ENCODE peak calls at places on chromosomes 2 and 18, in nine cellular contexts. One of them, this sample, is unnamed.

GRCh38 chr2:204282525-204282924 is 262.8 kb upstream of the PARD3B start:
- DNase-seq in pancreas: no peak
- DNase-seq in coronary artery: no peak
- DNase-seq in OCI-LY7: no peak
- DNase-seq in A549: peak; percentile 13
- DNase-seq in BJ: no peak
- DNase-seq in transverse colon: peak; percentile 17
- DNase-seq in right atrium auricular region: no peak
- DNase-seq in GM23338: peak; percentile 76
- DNase-seq in this sample: no peak

GRCh38 chr2:55718165-55719008 is 24.7 kb upstream of the PNPT1 start:
- DNase-seq in pancreas: no peak
- DNase-seq in coronary artery: no peak
- DNase-seq in OCI-LY7: peak; percentile 76
- DNase-seq in A549: peak; percentile 71
- DNase-seq in BJ: no peak
- DNase-seq in transverse colon: peak; percentile 40
- DNase-seq in right atrium auricular region: no peak
- DNase-seq in GM23338: peak; percentile 93
- DNase-seq in this sample: peak; percentile 37

GRCh38 chr2:52083214-52083613 is 1051.3 kb upstream of the NRXN1 start:
- DNase-seq in pancreas: no peak
- DNase-seq in coronary artery: no peak
- DNase-seq in OCI-LY7: no peak
- DNase-seq in A549: no peak
- DNase-seq in BJ: no peak
- DNase-seq in transverse colon: no peak
- DNase-seq in right atrium auricular region: no peak
- DNase-seq in GM23338: no peak
- DNase-seq in this sample: no peak

GRCh38 chr18:61001138-61001537 is 332.1 kb upstream of the CDH20 start:
- DNase-seq in pancreas: no peak
- DNase-seq in coronary artery: no peak
- DNase-seq in OCI-LY7: no peak
- DNase-seq in A549: no peak
- DNase-seq in BJ: no peak
- DNase-seq in transverse colon: no peak
- DNase-seq in right atrium auricular region: no peak
- DNase-seq in GM23338: no peak
- DNase-seq in this sample: no peak

GRCh38 chr18:35875566-35875965 is 96.9 kb upstream of the RMP24 start:
- DNase-seq in pancreas: no peak
- DNase-seq in coronary artery: no peak
- DNase-seq in OCI-LY7: no peak
- DNase-seq in A549: no peak
- DNase-seq in BJ: no peak
- DNase-seq in transverse colon: no peak
- DNase-seq in right atrium auricular region: no peak
- DNase-seq in GM23338: no peak
- DNase-seq in this sample: no peak

GRCh38 chr2:11406492-11407381 is 59.2 kb downstream of the E2F6 start:
- DNase-seq in pancreas: no peak
- DNase-seq in coronary artery: peak; percentile 91
- DNase-seq in OCI-LY7: no peak
- DNase-seq in A549: peak; percentile 66
- DNase-seq in BJ: peak; percentile 79
- DNase-seq in transverse colon: peak; percentile 40
- DNase-seq in right atrium auricular region: peak; percentile 76
- DNase-seq in GM23338: peak; percentile 35
- DNase-seq in this sample: peak; percentile 59

GRCh38 chr2:40164736-40165502 is 287.0 kb downstream of the SLC8A1 start:
- DNase-seq in pancreas: no peak
- DNase-seq in coronary artery: no peak
- DNase-seq in OCI-LY7: no peak
- DNase-seq in A549: no peak
- DNase-seq in BJ: no peak
- DNase-seq in transverse colon: no peak
- DNase-seq in right atrium auricular region: peak; percentile 60
- DNase-seq in GM23338: no peak
- DNase-seq in this sample: no peak

GRCh38 chr2:65662654-65663432 is 230.4 kb upstream of the SPRED2 start:
- DNase-seq in pancreas: no peak
- DNase-seq in coronary artery: no peak
- DNase-seq in OCI-LY7: no peak
- DNase-seq in A549: no peak
- DNase-seq in BJ: peak; percentile 86
- DNase-seq in transverse colon: peak; percentile 15
- DNase-seq in right atrium auricular region: no peak
- DNase-seq in GM23338: no peak
- DNase-seq in this sample: no peak

GRCh38 chr2:141844232-141844631 is 286.6 kb downstream of the LRP1B start:
- DNase-seq in pancreas: no peak
- DNase-seq in coronary artery: no peak
- DNase-seq in OCI-LY7: no peak
- DNase-seq in A549: no peak
- DNase-seq in BJ: no peak
- DNase-seq in transverse colon: no peak
- DNase-seq in right atrium auricular region: no peak
- DNase-seq in GM23338: no peak
- DNase-seq in this sample: no peak

GRCh38 chr18:12282436-12283039 is 25.5 kb upstream of the TUBB6 start:
- DNase-seq in pancreas: no peak
- DNase-seq in coronary artery: no peak
- DNase-seq in OCI-LY7: no peak
- DNase-seq in A549: peak; percentile 11
- DNase-seq in BJ: peak; percentile 83
- DNase-seq in transverse colon: no peak
- DNase-seq in right atrium auricular region: no peak
- DNase-seq in GM23338: no peak
- DNase-seq in this sample: no peak

GRCh38 chr2:51103205-51103604 is 71.3 kb upstream of the NRXN1 start:
- DNase-seq in pancreas: no peak
- DNase-seq in coronary artery: no peak
- DNase-seq in OCI-LY7: no peak
- DNase-seq in A549: no peak
- DNase-seq in BJ: no peak
- DNase-seq in transverse colon: peak; percentile 7
- DNase-seq in right atrium auricular region: no peak
- DNase-seq in GM23338: peak; percentile 74
- DNase-seq in this sample: no peak

GRCh38 chr2:150939087-150939486 is 322.6 kb downstream of the RBM43 start:
- DNase-seq in pancreas: no peak
- DNase-seq in coronary artery: no peak
- DNase-seq in OCI-LY7: no peak
- DNase-seq in A549: no peak
- DNase-seq in BJ: no peak
- DNase-seq in transverse colon: no peak
- DNase-seq in right atrium auricular region: no peak
- DNase-seq in GM23338: peak; percentile 11
- DNase-seq in this sample: no peak

GRCh38 chr2:40535891-40536290 is 84.0 kb upstream of the SLC8A1 start:
- DNase-seq in pancreas: no peak
- DNase-seq in coronary artery: no peak
- DNase-seq in OCI-LY7: no peak
- DNase-seq in A549: no peak
- DNase-seq in BJ: no peak
- DNase-seq in transverse colon: no peak
- DNase-seq in right atrium auricular region: no peak
- DNase-seq in GM23338: no peak
- DNase-seq in this sample: no peak

GRCh38 chr2:173874899-173875247 is 90.3 kb downstream of the SP3 start:
- DNase-seq in pancreas: no peak
- DNase-seq in coronary artery: no peak
- DNase-seq in OCI-LY7: peak; percentile 95
- DNase-seq in A549: no peak
- DNase-seq in BJ: no peak
- DNase-seq in transverse colon: no peak
- DNase-seq in right atrium auricular region: no peak
- DNase-seq in GM23338: no peak
- DNase-seq in this sample: no peak

GRCh38 chr2:85291425-85292023 is 36.3 kb downstream of the TGOLN2 start:
- DNase-seq in pancreas: no peak
- DNase-seq in coronary artery: no peak
- DNase-seq in OCI-LY7: no peak
- DNase-seq in A549: no peak
- DNase-seq in BJ: no peak
- DNase-seq in transverse colon: no peak
- DNase-seq in right atrium auricular region: no peak
- DNase-seq in GM23338: no peak
- DNase-seq in this sample: no peak

GRCh38 chr2:85286913-85287312 is 40.9 kb downstream of the TGOLN2 start:
- DNase-seq in pancreas: no peak
- DNase-seq in coronary artery: no peak
- DNase-seq in OCI-LY7: no peak
- DNase-seq in A549: no peak
- DNase-seq in BJ: no peak
- DNase-seq in transverse colon: no peak
- DNase-seq in right atrium auricular region: no peak
- DNase-seq in GM23338: no peak
- DNase-seq in this sample: no peak

GRCh38 chr2:85283641-85284040 is 44.1 kb downstream of the TGOLN2 start:
- DNase-seq in pancreas: no peak
- DNase-seq in coronary artery: no peak
- DNase-seq in OCI-LY7: no peak
- DNase-seq in A549: no peak
- DNase-seq in BJ: no peak
- DNase-seq in transverse colon: no peak
- DNase-seq in right atrium auricular region: no peak
- DNase-seq in GM23338: no peak
- DNase-seq in this sample: no peak

GRCh38 chr2:85288244-85288725 is 39.5 kb downstream of the TGOLN2 start:
- DNase-seq in pancreas: no peak
- DNase-seq in coronary artery: no peak
- DNase-seq in OCI-LY7: no peak
- DNase-seq in A549: peak; percentile 82
- DNase-seq in BJ: no peak
- DNase-seq in transverse colon: peak; percentile 69
- DNase-seq in right atrium auricular region: no peak
- DNase-seq in GM23338: peak; percentile 59
- DNase-seq in this sample: no peak

GRCh38 chr2:85287721-85288120 is 40.1 kb downstream of the TGOLN2 start:
- DNase-seq in pancreas: no peak
- DNase-seq in coronary artery: no peak
- DNase-seq in OCI-LY7: no peak
- DNase-seq in A549: no peak
- DNase-seq in BJ: no peak
- DNase-seq in transverse colon: no peak
- DNase-seq in right atrium auricular region: no peak
- DNase-seq in GM23338: no peak
- DNase-seq in this sample: no peak
- H3K4me3 ChIP-seq in pancreas: no peak overlapping the region
- H3K4me3 ChIP-seq in coronary artery: no peak overlapping the region
- H3K4me3 ChIP-seq in OCI-LY7: no peak overlapping the region
- H3K4me3 ChIP-seq in A549: no peak overlapping the region
- H3K4me3 ChIP-seq in BJ: no peak overlapping the region
- H3K4me3 ChIP-seq in transverse colon: no peak overlapping the region
- H3K4me3 ChIP-seq in right atrium auricular region: no peak overlapping the region
- H3K4me3 ChIP-seq in GM23338: no peak overlapping the region
- H3K4me3 ChIP-seq in this sample: no peak overlapping the region

GRCh38 chr18:50662177-50662576 is 102.3 kb downstream of the MAPK4 start:
- DNase-seq in pancreas: no peak
- DNase-seq in coronary artery: no peak
- DNase-seq in OCI-LY7: peak; percentile 17
- DNase-seq in A549: peak; percentile 36
- DNase-seq in BJ: no peak
- DNase-seq in transverse colon: no peak
- DNase-seq in right atrium auricular region: no peak
- DNase-seq in GM23338: peak; percentile 73
- DNase-seq in this sample: no peak
- TF ChIP-seq CTCF in pancreas: peak; percentile 26
- TF ChIP-seq CTCF in coronary artery: no peak
- TF ChIP-seq CTCF in OCI-LY7: peak; percentile 68
- TF ChIP-seq CTCF in A549: peak; percentile 22
- TF ChIP-seq CTCF in BJ: peak; percentile 31
- TF ChIP-seq CTCF in transverse colon: peak; percentile 21
- TF ChIP-seq CTCF in right atrium auricular region: no peak
- TF ChIP-seq CTCF in GM23338: peak; percentile 80
- TF ChIP-seq CTCF in this sample: no peak

GRCh38 chr2:215423928-215424540 is 11.8 kb downstream of the FN1 start:
- DNase-seq in pancreas: no peak
- DNase-seq in coronary artery: no peak
- DNase-seq in OCI-LY7: no peak
- DNase-seq in A549: no peak
- DNase-seq in BJ: no peak
- DNase-seq in transverse colon: no peak
- DNase-seq in right atrium auricular region: no peak
- DNase-seq in GM23338: no peak
- DNase-seq in this sample: no peak

GRCh38 chr2:215422676-215423075 is 13.2 kb downstream of the FN1 start:
- DNase-seq in pancreas: no peak
- DNase-seq in coronary artery: no peak
- DNase-seq in OCI-LY7: no peak
- DNase-seq in A549: no peak
- DNase-seq in BJ: no peak
- DNase-seq in transverse colon: no peak
- DNase-seq in right atrium auricular region: no peak
- DNase-seq in GM23338: no peak
- DNase-seq in this sample: no peak

GRCh38 chr2:215421859-215422461 is 13.9 kb downstream of the FN1 start:
- DNase-seq in pancreas: no peak
- DNase-seq in coronary artery: no peak
- DNase-seq in OCI-LY7: no peak
- DNase-seq in A549: no peak
- DNase-seq in BJ: no peak
- DNase-seq in transverse colon: no peak
- DNase-seq in right atrium auricular region: no peak
- DNase-seq in GM23338: no peak
- DNase-seq in this sample: no peak

GRCh38 chr2:215425021-215425782 is 10.7 kb downstream of the FN1 start:
- DNase-seq in pancreas: no peak
- DNase-seq in coronary artery: no peak
- DNase-seq in OCI-LY7: no peak
- DNase-seq in A549: no peak
- DNase-seq in BJ: no peak
- DNase-seq in transverse colon: no peak
- DNase-seq in right atrium auricular region: no peak
- DNase-seq in GM23338: no peak
- DNase-seq in this sample: no peak

DNA sequence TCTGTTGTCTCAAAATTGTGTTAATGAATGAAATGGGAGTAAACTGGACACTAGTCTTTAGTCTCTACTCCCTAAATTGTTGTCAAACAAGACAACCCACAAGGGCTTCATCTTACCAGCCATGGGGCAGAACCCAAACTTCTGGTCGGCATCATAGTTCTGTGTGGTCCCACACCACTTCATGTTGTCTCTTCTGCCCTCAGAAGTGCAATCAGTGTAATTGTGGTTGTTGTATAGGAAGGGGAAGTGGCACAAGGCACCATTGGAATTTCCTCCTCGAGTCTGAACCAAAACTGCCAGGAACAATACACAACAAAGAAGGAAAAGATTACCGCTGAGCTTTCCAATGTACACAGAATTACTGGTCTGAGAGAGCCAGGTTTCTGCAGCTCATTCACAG is 12.6 kb downstream of the FN1 start:
- DNase-seq in pancreas: no peak
- DNase-seq in coronary artery: no peak
- DNase-seq in OCI-LY7: no peak
- DNase-seq in A549: no peak
- DNase-seq in BJ: no peak
- DNase-seq in transverse colon: no peak
- DNase-seq in right atrium auricular region: no peak
- DNase-seq in GM23338: no peak
- DNase-seq in this sample: no peak
- H3K4me3 ChIP-seq in pancreas: no peak overlapping the region
- H3K4me3 ChIP-seq in coronary artery: peak overlapping the region; percentile 15
- H3K4me3 ChIP-seq in OCI-LY7: no peak overlapping the region
- H3K4me3 ChIP-seq in A549: no peak overlapping the region
- H3K4me3 ChIP-seq in BJ: no peak overlapping the region
- H3K4me3 ChIP-seq in transverse colon: no peak overlapping the region
- H3K4me3 ChIP-seq in right atrium auricular region: no peak overlapping the region
- H3K4me3 ChIP-seq in GM23338: no peak overlapping the region
- H3K4me3 ChIP-seq in this sample: no peak overlapping the region

GRCh38 chr2:74119324-74119723 is 28.4 kb downstream of the BOLA3 start:
- DNase-seq in pancreas: no peak
- DNase-seq in coronary artery: no peak
- DNase-seq in OCI-LY7: no peak
- DNase-seq in A549: no peak
- DNase-seq in BJ: no peak
- DNase-seq in transverse colon: no peak
- DNase-seq in right atrium auricular region: no peak
- DNase-seq in GM23338: no peak
- DNase-seq in this sample: no peak
- TF ChIP-seq CTCF in pancreas: no peak
- TF ChIP-seq CTCF in coronary artery: no peak
- TF ChIP-seq CTCF in OCI-LY7: peak; percentile 19
- TF ChIP-seq CTCF in A549: no peak
- TF ChIP-seq CTCF in BJ: no peak
- TF ChIP-seq CTCF in transverse colon: no peak
- TF ChIP-seq CTCF in right atrium auricular region: no peak
- TF ChIP-seq CTCF in GM23338: no peak
- TF ChIP-seq CTCF in this sample: no peak